ENCODE peak calls at places on chromosomes 7 and 10, in six cellular contexts. One of them, this sample, is unnamed.

GRCh38 chr7:18037609-18038008 is 10.0 kb upstream of the PRPS1L1 start:
- DNase-seq in ovary: no peak
- DNase-seq in gastrocnemius medialis: no peak
- DNase-seq in IMR-90: no peak
- DNase-seq in HCT116: no peak
- DNase-seq in PC-9: no peak
- DNase-seq in this sample: no peak

GRCh38 chr7:34081931-34082330 is 176.6 kb downstream of the BMPER start:
- DNase-seq in IMR-90: no peak
- DNase-seq in PC-9: no peak
- DNase-seq in HCT116: no peak
- DNase-seq in ovary: no peak
- DNase-seq in gastrocnemius medialis: no peak
- DNase-seq in this sample: no peak

GRCh38 chr7:36625247-36625646 is 99.0 kb downstream of the AOAH start:
- DNase-seq in ovary: no peak
- DNase-seq in gastrocnemius medialis: no peak
- DNase-seq in IMR-90: no peak
- DNase-seq in HCT116: no peak
- DNase-seq in PC-9: no peak
- DNase-seq in this sample: no peak

GRCh38 chr7:155830961-155831806 is 18.9 kb upstream of the SHH start:
- DNase-seq in ovary: no peak
- DNase-seq in PC-9: no peak
- DNase-seq in HCT116: no peak
- DNase-seq in gastrocnemius medialis: no peak
- DNase-seq in IMR-90: no peak
- DNase-seq in this sample: no peak

GRCh38 chr7:151082151-151083070 is 882 bp downstream of the TMUB1 start:
- DNase-seq in HCT116: no peak
- DNase-seq in gastrocnemius medialis: no peak
- DNase-seq in PC-9: no peak
- DNase-seq in ovary: peak; percentile 56
- DNase-seq in IMR-90: no peak
- DNase-seq in this sample: no peak

GRCh38 chr10:132036153-132036886 is 29.4 kb upstream of the JAKMIP3 start:
- DNase-seq in PC-9: no peak
- DNase-seq in ovary: peak; percentile 42
- DNase-seq in IMR-90: no peak
- DNase-seq in HCT116: no peak
- DNase-seq in gastrocnemius medialis: no peak
- DNase-seq in this sample: no peak

GRCh38 chr7:40644454-40645188 is 509.8 kb downstream of the SUGCT start:
- DNase-seq in gastrocnemius medialis: no peak
- DNase-seq in PC-9: no peak
- DNase-seq in IMR-90: no peak
- DNase-seq in HCT116: no peak
- DNase-seq in ovary: no peak
- DNase-seq in this sample: no peak

GRCh38 chr7:103037476-103037822 is 37.1 kb downstream of the FBXL13 start:
- DNase-seq in PC-9: no peak
- DNase-seq in gastrocnemius medialis: no peak
- DNase-seq in ovary: no peak
- DNase-seq in HCT116: no peak
- DNase-seq in IMR-90: no peak
- DNase-seq in this sample: no peak

GRCh38 chr10:68666280-68666760 is 54.7 kb upstream of the CCAR1 start:
- DNase-seq in HCT116: no peak
- DNase-seq in PC-9: peak; percentile 62
- DNase-seq in IMR-90: peak; percentile 95
- DNase-seq in ovary: no peak
- DNase-seq in gastrocnemius medialis: no peak
- DNase-seq in this sample: peak; percentile 42

GRCh38 chr10:114577133-114577532 is 80.9 kb downstream of the ABLIM1 start:
- DNase-seq in IMR-90: peak; percentile 93
- DNase-seq in HCT116: no peak
- DNase-seq in ovary: no peak
- DNase-seq in gastrocnemius medialis: peak; percentile 26
- DNase-seq in PC-9: peak; percentile 47
- DNase-seq in this sample: no peak

GRCh38 chr10:91340613-91341362 is 69.4 kb upstream of the HECTD2 start:
- DNase-seq in ovary: no peak
- DNase-seq in PC-9: peak; percentile 57
- DNase-seq in IMR-90: peak; percentile 94
- DNase-seq in HCT116: no peak
- DNase-seq in gastrocnemius medialis: peak; percentile 78
- DNase-seq in this sample: peak; percentile 75

GRCh38 chr10:101829561-101830315 is 11.5 kb upstream of the OGA start:
- DNase-seq in gastrocnemius medialis: no peak
- DNase-seq in HCT116: no peak
- DNase-seq in IMR-90: no peak
- DNase-seq in ovary: peak; percentile 86
- DNase-seq in PC-9: no peak
- DNase-seq in this sample: no peak

GRCh38 chr10:114779803-114780609 is 41.6 kb upstream of the FHIP2A start:
- DNase-seq in HCT116: peak; percentile 76
- DNase-seq in gastrocnemius medialis: no peak
- DNase-seq in ovary: no peak
- DNase-seq in PC-9: peak; percentile 81
- DNase-seq in IMR-90: peak; percentile 92
- DNase-seq in this sample: peak; percentile 32

GRCh38 chr10:79219276-79219957 is 127.9 kb upstream of the PPIF start:
- DNase-seq in ovary: peak; percentile 62
- DNase-seq in IMR-90: peak; percentile 52
- DNase-seq in PC-9: no peak
- DNase-seq in gastrocnemius medialis: peak; percentile 41
- DNase-seq in HCT116: no peak
- DNase-seq in this sample: no peak

GRCh38 chr10:84012831-84013458 is 126.4 kb upstream of the GHITM start:
- DNase-seq in ovary: no peak
- DNase-seq in IMR-90: no peak
- DNase-seq in gastrocnemius medialis: no peak
- DNase-seq in PC-9: no peak
- DNase-seq in HCT116: no peak
- DNase-seq in this sample: no peak

GRCh38 chr10:123970207-123970926 is 78.8 kb upstream of the CPXM2 start:
- DNase-seq in ovary: no peak
- DNase-seq in HCT116: no peak
- DNase-seq in gastrocnemius medialis: no peak
- DNase-seq in PC-9: no peak
- DNase-seq in IMR-90: no peak
- DNase-seq in this sample: no peak

DNA sequence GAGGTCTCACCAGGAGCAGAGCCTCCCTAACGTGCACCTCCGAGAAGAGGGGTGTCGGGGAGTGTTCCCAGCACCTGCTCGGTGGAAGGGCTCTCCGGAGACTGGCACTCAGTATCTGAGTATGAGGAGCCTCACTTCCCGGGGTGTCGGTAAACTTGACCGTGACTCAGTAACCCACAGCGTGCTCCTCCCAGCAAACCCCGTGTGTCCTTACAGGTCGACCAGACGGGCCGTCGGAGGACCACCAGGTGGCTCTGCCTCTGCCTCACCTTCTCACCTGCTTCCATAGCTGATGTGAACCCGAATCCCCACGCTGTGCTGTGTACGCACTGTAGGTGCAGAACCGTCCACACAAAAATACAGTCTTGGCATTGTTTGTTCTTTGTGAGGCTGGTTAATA is 29.0 kb upstream of the KNDC1 start:
- DNase-seq in HCT116: no peak
- DNase-seq in IMR-90: no peak
- DNase-seq in gastrocnemius medialis: no peak
- DNase-seq in PC-9: no peak
- DNase-seq in ovary: peak; percentile 5
- DNase-seq in this sample: no peak
- H3K9me3 ChIP-seq in HCT116: no peaks in the 10 kb centered on the region
- H3K9me3 ChIP-seq in IMR-90: peaks cover 1% of the 10 kb centered on the region
- H3K9me3 ChIP-seq in gastrocnemius medialis: no peaks in the 10 kb centered on the region
- H3K9me3 ChIP-seq in PC-9: no peaks in the 10 kb centered on the region
- H3K9me3 ChIP-seq in ovary: no peaks in the 10 kb centered on the region
- H3K9me3 ChIP-seq in this sample: peaks cover 7% of the 10 kb centered on the region

DNA sequence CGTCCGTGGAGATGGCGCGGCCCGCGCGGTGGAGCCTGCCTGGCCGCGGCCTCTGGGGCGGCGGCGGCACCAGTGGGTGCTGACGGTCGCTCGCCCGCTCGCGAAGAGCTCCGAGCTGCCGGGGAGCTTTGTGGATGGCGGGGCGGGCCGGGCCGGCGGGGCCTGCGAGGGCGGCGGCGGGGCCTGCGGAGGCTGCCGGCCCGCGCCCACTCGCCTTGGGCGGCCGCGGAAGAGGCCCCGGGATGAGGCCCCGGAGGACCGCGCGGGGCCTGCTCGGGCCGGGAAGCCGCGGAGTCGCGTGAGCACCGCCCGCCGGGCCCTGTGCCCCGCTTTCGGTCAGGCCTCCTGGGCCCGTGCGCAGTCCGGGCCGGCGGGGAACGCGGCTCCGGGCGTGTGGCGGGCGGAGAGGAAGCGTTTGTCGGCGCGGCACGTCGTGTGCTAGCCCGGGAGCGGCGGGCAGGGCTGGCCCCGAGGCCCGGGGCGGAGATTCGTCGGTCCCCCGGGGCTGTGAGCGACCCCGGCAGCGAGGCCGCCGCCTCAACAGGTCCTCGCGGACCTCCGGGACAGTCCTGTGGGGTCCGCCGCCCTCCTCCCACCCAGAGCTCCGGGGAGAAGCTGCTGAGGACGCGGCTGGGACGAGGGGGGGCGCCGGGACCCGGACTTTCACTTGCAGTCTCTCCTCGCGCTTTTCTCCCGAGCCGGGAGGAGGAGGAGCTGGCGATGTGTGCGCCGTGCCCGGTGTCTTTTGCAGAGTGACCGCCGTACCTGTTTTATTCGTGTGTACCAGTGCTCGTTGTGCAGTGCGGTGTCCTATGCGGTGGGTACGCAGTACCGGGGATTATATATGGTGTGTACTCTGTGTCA is 578 bp downstream of the ZMYND11 start:
- DNase-seq in gastrocnemius medialis: peak; percentile 66
- DNase-seq in PC-9: no peak
- DNase-seq in IMR-90: peak; percentile 43
- DNase-seq in HCT116: no peak
- DNase-seq in ovary: peak; percentile 75
- DNase-seq in this sample: no peak
- H3K4me1 ChIP-seq in gastrocnemius medialis: peaks cover 59% of the 10 kb centered on the region
- H3K4me1 ChIP-seq in PC-9: peaks cover 28% of the 10 kb centered on the region
- H3K4me1 ChIP-seq in IMR-90: peaks cover 14% of the 10 kb centered on the region
- H3K4me1 ChIP-seq in HCT116: peaks cover 36% of the 10 kb centered on the region
- H3K4me1 ChIP-seq in ovary: peaks cover 10% of the 10 kb centered on the region
- H3K4me1 ChIP-seq in this sample: peaks cover 31% of the 10 kb centered on the region

DNA sequence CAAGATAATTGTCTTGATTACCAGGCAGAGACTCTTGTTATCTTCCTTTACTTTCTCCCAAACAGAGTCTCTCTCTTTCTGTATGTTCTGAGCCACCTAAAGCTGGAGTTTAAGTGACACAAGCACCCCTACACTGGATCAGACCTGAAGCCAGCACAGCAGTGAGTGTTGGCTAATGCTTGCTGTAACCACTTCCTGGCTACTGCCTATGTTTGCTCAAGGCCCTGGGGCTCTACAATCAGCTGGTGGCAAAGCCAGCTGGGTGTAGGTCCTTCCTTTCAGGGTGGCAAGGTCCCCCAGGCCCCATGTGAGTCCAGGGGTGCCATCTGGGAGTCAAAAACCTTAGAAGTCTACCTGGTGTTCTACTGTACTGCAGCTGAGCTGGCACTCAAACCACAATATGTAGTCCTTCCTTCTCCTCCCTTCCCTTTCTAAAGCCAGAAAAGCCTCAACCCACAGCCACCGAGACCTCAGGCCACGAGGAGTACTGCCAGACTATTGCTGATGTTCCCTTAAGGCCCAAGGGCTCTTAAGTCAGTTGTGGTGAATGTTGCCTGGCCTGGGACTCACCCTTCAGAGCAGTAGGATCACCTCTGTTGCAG is 416.3 kb downstream of the ADRA2A start:
- DNase-seq in gastrocnemius medialis: no peak
- DNase-seq in PC-9: no peak
- DNase-seq in HCT116: no peak
- DNase-seq in ovary: no peak
- DNase-seq in IMR-90: no peak
- DNase-seq in this sample: no peak
- H3K9me3 ChIP-seq in gastrocnemius medialis: no peaks in the 10 kb centered on the region
- H3K9me3 ChIP-seq in PC-9: no peaks in the 10 kb centered on the region
- H3K9me3 ChIP-seq in HCT116: peaks cover 6% of the 10 kb centered on the region
- H3K9me3 ChIP-seq in ovary: no peaks in the 10 kb centered on the region
- H3K9me3 ChIP-seq in IMR-90: peaks cover 21% of the 10 kb centered on the region
- H3K9me3 ChIP-seq in this sample: peaks cover 5% of the 10 kb centered on the region

GRCh38 chr10:11605807-11606408 is 5.5 kb downstream of the USP6NL start:
- DNase-seq in IMR-90: no peak
- DNase-seq in PC-9: no peak
- DNase-seq in HCT116: no peak
- DNase-seq in ovary: no peak
- DNase-seq in gastrocnemius medialis: no peak
- DNase-seq in this sample: no peak
- H3K4me1 ChIP-seq in IMR-90: peaks cover 7% of the 10 kb centered on the region
- H3K4me1 ChIP-seq in PC-9: peaks cover 47% of the 10 kb centered on the region
- H3K4me1 ChIP-seq in HCT116: peaks cover 54% of the 10 kb centered on the region
- H3K4me1 ChIP-seq in ovary: peaks cover 3% of the 10 kb centered on the region
- H3K4me1 ChIP-seq in gastrocnemius medialis: peaks cover 11% of the 10 kb centered on the region
- H3K4me1 ChIP-seq in this sample: peaks cover 7% of the 10 kb centered on the region

DNA sequence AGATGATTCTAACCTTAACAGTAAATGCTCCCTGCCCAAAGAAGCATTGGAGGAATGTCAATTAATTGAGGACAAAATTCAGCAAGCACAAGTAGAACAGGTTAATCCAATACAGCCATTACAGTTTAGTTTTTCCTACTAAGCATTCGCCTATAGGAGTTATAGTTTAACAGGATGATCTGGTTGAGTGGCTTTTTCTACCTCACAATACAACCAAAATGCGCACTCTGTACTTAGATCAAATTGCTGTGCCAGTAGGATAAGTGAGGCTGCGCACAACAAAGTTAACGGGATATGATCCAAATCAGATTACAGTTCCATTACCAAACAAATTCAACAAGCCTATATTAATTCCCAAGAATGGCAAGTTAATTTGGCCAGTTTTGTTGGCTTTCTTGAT is 117.1 kb upstream of the TRIM24 start:
- DNase-seq in PC-9: no peak
- DNase-seq in IMR-90: no peak
- DNase-seq in HCT116: no peak
- DNase-seq in ovary: no peak
- DNase-seq in gastrocnemius medialis: no peak
- DNase-seq in this sample: no peak
- H3K9me3 ChIP-seq in PC-9: peaks cover 19% of the 10 kb centered on the region
- H3K9me3 ChIP-seq in IMR-90: peaks cover 11% of the 10 kb centered on the region
- H3K9me3 ChIP-seq in HCT116: peaks cover 11% of the 10 kb centered on the region
- H3K9me3 ChIP-seq in ovary: no peaks in the 10 kb centered on the region
- H3K9me3 ChIP-seq in gastrocnemius medialis: no peaks in the 10 kb centered on the region
- H3K9me3 ChIP-seq in this sample: no peaks in the 10 kb centered on the region

GRCh38 chr7:46191776-46192175 is 270.7 kb upstream of the IGFBP3 start:
- DNase-seq in IMR-90: peak; percentile 91
- DNase-seq in HCT116: no peak
- DNase-seq in ovary: no peak
- DNase-seq in PC-9: peak; percentile 93
- DNase-seq in gastrocnemius medialis: no peak
- DNase-seq in this sample: no peak
- H3K4me1 ChIP-seq in IMR-90: peaks cover 23% of the 10 kb centered on the region
- H3K4me1 ChIP-seq in HCT116: no peaks in the 10 kb centered on the region
- H3K4me1 ChIP-seq in ovary: peaks cover 9% of the 10 kb centered on the region
- H3K4me1 ChIP-seq in PC-9: peaks cover 25% of the 10 kb centered on the region
- H3K4me1 ChIP-seq in gastrocnemius medialis: no peaks in the 10 kb centered on the region
- H3K4me1 ChIP-seq in this sample: peaks cover 21% of the 10 kb centered on the region

This sample was measured in keratinocyte.